ENCODE peak calls at places on chromosomes 2 and 18, in four cellular contexts. One of them, this sample, is unnamed.

GRCh38 chr2:107529146-107529545 is 297.5 kb upstream of the RGPD4 start:
- DNase-seq in A549: no peak
- DNase-seq in uterus: no peak
- DNase-seq in IMR-90: no peak
- DNase-seq in this sample: no peak

GRCh38 chr2:170817247-170817998 is 736 bp downstream of the GAD1 start:
- DNase-seq in A549: no peak
- DNase-seq in uterus: no peak
- DNase-seq in IMR-90: peak; percentile 5
- DNase-seq in this sample: no peak

GRCh38 chr2:159101755-159102489 is 133.5 kb downstream of the TANC1 start:
- DNase-seq in uterus: no peak
- DNase-seq in IMR-90: no peak
- DNase-seq in A549: no peak
- DNase-seq in this sample: no peak

GRCh38 chr18:60676807-60677206 is 304.2 kb upstream of the MC4R start:
- DNase-seq in uterus: no peak
- DNase-seq in IMR-90: no peak
- DNase-seq in A549: no peak
- DNase-seq in this sample: no peak

GRCh38 chr2:45029215-45029614 is 20.0 kb upstream of the SIX2 start:
- DNase-seq in uterus: no peak
- DNase-seq in A549: no peak
- DNase-seq in IMR-90: no peak
- DNase-seq in this sample: no peak

GRCh38 chr2:74333175-74333574 is 10.0 kb downstream of the SLC4A5 start:
- DNase-seq in IMR-90: peak; percentile 31
- DNase-seq in uterus: no peak
- DNase-seq in A549: no peak
- DNase-seq in this sample: no peak

GRCh38 chr2:164896634-164897033 is 55.0 kb upstream of the COBLL1 start:
- DNase-seq in A549: peak; percentile 25
- DNase-seq in IMR-90: peak; percentile 82
- DNase-seq in uterus: no peak
- DNase-seq in this sample: no peak

GRCh38 chr2:7011376-7012083 is 94.3 kb downstream of the RNF144A start:
- DNase-seq in uterus: no peak
- DNase-seq in IMR-90: no peak
- DNase-seq in A549: no peak
- DNase-seq in this sample: no peak

GRCh38 chr2:79271456-79271855 is 111.9 kb upstream of the REG3A start:
- DNase-seq in IMR-90: no peak
- DNase-seq in A549: no peak
- DNase-seq in uterus: no peak
- DNase-seq in this sample: no peak

GRCh38 chr18:63283305-63283704 is 36.3 kb downstream of the BCL2 start:
- DNase-seq in IMR-90: no peak
- DNase-seq in uterus: no peak
- DNase-seq in A549: no peak
- DNase-seq in this sample: no peak
- H3K4me3 ChIP-seq in IMR-90: no peak overlapping the region
- H3K4me3 ChIP-seq in uterus: no peak overlapping the region
- H3K4me3 ChIP-seq in A549: no peak overlapping the region
- H3K4me3 ChIP-seq in this sample: no peak overlapping the region

GRCh38 chr2:102494570-102494969 is 21.5 kb downstream of the SLC9A4 start:
- DNase-seq in uterus: no peak
- DNase-seq in A549: no peak
- DNase-seq in IMR-90: no peak
- DNase-seq in this sample: no peak
- H3K4me3 ChIP-seq in uterus: no peak overlapping the region
- H3K4me3 ChIP-seq in A549: no peak overlapping the region
- H3K4me3 ChIP-seq in IMR-90: no peak overlapping the region
- H3K4me3 ChIP-seq in this sample: no peak overlapping the region

GRCh38 chr2:216690451-216691209 is 4.7 kb downstream of the IGFBP5 start:
- DNase-seq in A549: no peak
- DNase-seq in uterus: peak; percentile 90
- DNase-seq in IMR-90: peak; percentile 66
- DNase-seq in this sample: peak; percentile 81

GRCh38 chr2:216692636-216693413 is 2.5 kb downstream of the IGFBP5 start:
- DNase-seq in uterus: peak; percentile 94
- DNase-seq in IMR-90: peak; percentile 81
- DNase-seq in A549: peak; percentile 83
- DNase-seq in this sample: peak; percentile 97

GRCh38 chr2:216693414-216694100 is 1.8 kb downstream of the IGFBP5 start:
- DNase-seq in A549: peak; percentile 15
- DNase-seq in IMR-90: no peak
- DNase-seq in uterus: no peak
- DNase-seq in this sample: no peak

GRCh38 chr2:216689397-216689796 is 6.0 kb downstream of the IGFBP5 start:
- DNase-seq in IMR-90: no peak
- DNase-seq in A549: no peak
- DNase-seq in uterus: no peak
- DNase-seq in this sample: no peak

DNA sequence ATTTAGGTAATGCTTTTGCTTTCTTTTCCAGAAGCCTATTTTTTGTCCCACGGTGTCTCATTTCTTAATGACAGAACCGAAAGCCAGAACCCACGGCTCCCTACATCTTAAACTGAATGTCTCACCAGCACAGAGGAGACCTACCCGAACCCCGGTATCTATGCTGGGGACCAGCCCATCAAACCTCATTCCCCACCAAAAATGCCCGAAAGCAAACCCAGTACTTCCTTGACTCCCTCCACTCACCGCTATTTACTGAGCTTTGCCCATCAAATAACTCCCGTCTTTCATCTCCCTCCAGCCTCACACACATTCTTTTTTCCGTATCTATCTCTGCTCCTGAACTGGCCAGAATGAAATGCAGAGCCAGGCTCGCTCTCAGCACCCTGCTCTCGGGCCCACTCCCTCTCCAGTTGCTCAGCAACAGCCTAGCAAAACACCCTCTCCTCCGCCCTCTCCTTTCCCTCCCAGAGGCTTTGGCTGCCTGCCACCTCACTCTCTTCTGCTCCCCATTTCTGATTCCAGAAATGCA is 4.1 kb downstream of the IGFBP5 start:
- DNase-seq in IMR-90: peak; percentile 76
- DNase-seq in A549: peak; percentile 27
- DNase-seq in uterus: peak; percentile 94
- DNase-seq in this sample: peak; percentile 95
- H3K4me3 ChIP-seq in IMR-90: peak overlapping the region; percentile 69
- H3K4me3 ChIP-seq in A549: no peak overlapping the region
- H3K4me3 ChIP-seq in uterus: peak overlapping the region; percentile 85
- H3K4me3 ChIP-seq in this sample: peak overlapping the region; percentile 67

GRCh38 chr2:187865025-187865424 is 310.8 kb upstream of the TFPI start:
- DNase-seq in IMR-90: no peak
- DNase-seq in uterus: no peak
- DNase-seq in A549: no peak
- DNase-seq in this sample: no peak

GRCh38 chr2:187871506-187871905 is 317.3 kb upstream of the TFPI start:
- DNase-seq in A549: no peak
- DNase-seq in IMR-90: no peak
- DNase-seq in uterus: no peak
- DNase-seq in this sample: no peak

GRCh38 chr2:187873132-187873531 is 318.9 kb upstream of the TFPI start:
- DNase-seq in A549: no peak
- DNase-seq in IMR-90: no peak
- DNase-seq in uterus: no peak
- DNase-seq in this sample: no peak

GRCh38 chr2:187867165-187867564 is 312.9 kb upstream of the TFPI start:
- DNase-seq in A549: no peak
- DNase-seq in IMR-90: no peak
- DNase-seq in uterus: no peak
- DNase-seq in this sample: no peak

GRCh38 chr2:187869195-187869594 is 315.0 kb upstream of the TFPI start:
- DNase-seq in IMR-90: no peak
- DNase-seq in uterus: no peak
- DNase-seq in A549: no peak
- DNase-seq in this sample: no peak
- H3K4me3 ChIP-seq in IMR-90: no peak overlapping the region
- H3K4me3 ChIP-seq in uterus: no peak overlapping the region
- H3K4me3 ChIP-seq in A549: no peak overlapping the region
- H3K4me3 ChIP-seq in this sample: no peak overlapping the region

GRCh38 chr2:8572712-8573233 is 109.1 kb upstream of the ID2 start:
- DNase-seq in A549: no peak
- DNase-seq in IMR-90: no peak
- DNase-seq in uterus: no peak
- DNase-seq in this sample: no peak
- H3K4me3 ChIP-seq in A549: no peak overlapping the region
- H3K4me3 ChIP-seq in IMR-90: no peak overlapping the region
- H3K4me3 ChIP-seq in uterus: no peak overlapping the region
- H3K4me3 ChIP-seq in this sample: no peak overlapping the region

DNA sequence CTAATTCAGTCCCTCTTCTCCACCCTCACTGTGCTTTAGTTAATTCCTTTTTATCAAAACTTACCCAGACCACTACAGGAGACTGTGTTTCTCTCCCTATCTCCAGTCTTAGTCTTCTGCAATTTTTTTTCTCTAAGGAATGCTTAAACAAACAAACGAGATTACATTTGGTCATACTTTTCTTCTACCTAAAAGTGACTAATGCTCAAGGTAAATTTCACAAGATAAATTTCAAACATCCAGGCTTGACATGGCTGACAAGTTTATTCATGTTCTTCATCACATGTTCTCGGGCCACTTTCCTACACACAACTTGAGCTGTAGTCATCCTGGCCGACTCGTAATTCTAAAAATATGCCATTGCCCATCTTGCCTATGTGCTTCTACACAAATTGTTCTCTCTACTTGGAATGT is 23.2 kb upstream of the ACSL3 start:
- DNase-seq in A549: peak; percentile 55
- DNase-seq in IMR-90: peak; percentile 41
- DNase-seq in uterus: no peak
- DNase-seq in this sample: no peak
- H3K4me3 ChIP-seq in A549: no peak overlapping the region
- H3K4me3 ChIP-seq in IMR-90: no peak overlapping the region
- H3K4me3 ChIP-seq in uterus: no peak overlapping the region
- H3K4me3 ChIP-seq in this sample: no peak overlapping the region

GRCh38 chr2:43480874-43481273 is 115.0 kb downstream of the THADA start:
- DNase-seq in A549: no peak
- DNase-seq in IMR-90: no peak
- DNase-seq in uterus: no peak
- DNase-seq in this sample: no peak

GRCh38 chr2:43475137-43475846 is 120.5 kb downstream of the THADA start:
- DNase-seq in A549: no peak
- DNase-seq in IMR-90: peak; percentile 19
- DNase-seq in uterus: no peak
- DNase-seq in this sample: no peak

GRCh38 chr2:43475922-43476321 is 119.9 kb downstream of the THADA start:
- DNase-seq in IMR-90: no peak
- DNase-seq in uterus: no peak
- DNase-seq in A549: no peak
- DNase-seq in this sample: no peak

GRCh38 chr2:43481927-43482542 is 113.8 kb downstream of the THADA start:
- DNase-seq in A549: no peak
- DNase-seq in uterus: no peak
- DNase-seq in IMR-90: no peak
- DNase-seq in this sample: no peak

DNA sequence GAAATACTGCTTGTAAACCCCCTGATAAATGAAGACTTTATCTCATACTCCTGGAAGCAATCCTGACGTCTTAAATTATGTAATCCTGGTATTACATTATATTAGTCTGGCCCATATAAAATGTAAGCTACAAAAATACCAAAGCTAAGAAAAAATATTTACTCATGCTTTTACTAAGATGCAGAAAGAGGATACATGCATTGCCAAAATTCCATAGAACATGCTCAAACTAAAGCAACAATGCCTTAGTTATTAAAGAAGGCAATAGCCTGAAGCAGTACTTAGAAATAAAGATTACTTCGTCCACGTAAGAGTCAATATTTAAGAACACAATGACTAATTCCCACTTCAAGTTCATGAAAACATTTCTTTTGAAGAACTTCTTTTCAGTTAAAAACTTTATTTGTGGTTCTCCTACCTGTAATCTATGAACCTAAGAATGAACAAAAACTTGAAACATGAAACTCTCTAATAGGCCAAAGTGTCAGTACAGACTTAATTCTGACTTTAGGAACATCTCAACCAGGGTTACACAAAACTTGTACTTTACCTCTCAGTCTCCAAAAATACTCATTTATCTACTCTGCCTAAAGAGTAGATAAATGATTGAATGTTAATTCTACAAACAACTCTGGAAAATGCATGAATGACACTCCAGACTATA is 117.3 kb downstream of the THADA start:
- DNase-seq in uterus: no peak
- DNase-seq in IMR-90: peak; percentile 43
- DNase-seq in A549: no peak
- DNase-seq in this sample: no peak
- H3K4me3 ChIP-seq in uterus: no peak overlapping the region
- H3K4me3 ChIP-seq in IMR-90: no peak overlapping the region
- H3K4me3 ChIP-seq in A549: no peak overlapping the region
- H3K4me3 ChIP-seq in this sample: no peak overlapping the region

GRCh38 chr2:23916727-23917458 is 10.0 kb downstream of the ATAD2B start:
- DNase-seq in uterus: no peak
- DNase-seq in IMR-90: no peak
- DNase-seq in A549: no peak
- DNase-seq in this sample: no peak
- H3K4me3 ChIP-seq in uterus: no peak overlapping the region
- H3K4me3 ChIP-seq in IMR-90: no peak overlapping the region
- H3K4me3 ChIP-seq in A549: no peak overlapping the region
- H3K4me3 ChIP-seq in this sample: no peak overlapping the region

This sample was measured in tibial artery.